ENCODE peak calls at places on chromosome 7, in seven cellular contexts. O is lower leg skin; P is T-cell; A is anterior cingulate cortex; N is activated CD4-positive, alpha-beta T cell treated with anti-CD3 and anti-CD28 coated beads, Interleukin-2, amount 50 U/mL, for 1 hour; Q is NCI-H1105 treated with DMSO at 0.1 percent for 48 hours; H is GM03348. K is an unnamed sample.

GRCh38 chr7:150755473-150756099 is 18.4 kb downstream of the GIMAP5 start:
- DNase-seq in O (no peak), Q (no peak), P (peak), H (no peak), A (no peak), N (peak), K (no peak)

GRCh38 chr7:155380221-155380861 is 77.6 kb upstream of the EN2 start:
- DNase-seq in O (peak), H (peak), Q (peak), A (peak), P (peak), N (peak), K (peak)

GRCh38 chr7:142681693-142682092 is 67.6 kb upstream of the PRSS1 start:
- DNase-seq in H (no peak), Q (no peak), O (no peak), A (no peak), N (no peak), P (no peak), K (no peak)

GRCh38 chr7:27242580-27243339 is at the start of gene EVX1:
- DNase-seq in O (no peak), N (peak), P (peak), A (no peak), Q (peak), H (peak), K (peak)

GRCh38 chr7:40223451-40224112 is 88.8 kb downstream of the SUGCT start:
- DNase-seq in N (no peak), Q (no peak), O (no peak), H (no peak), A (no peak), P (no peak), K (no peak)

GRCh38 chr7:41146423-41146822 is 556.5 kb downstream of the INHBA start:
- DNase-seq in H (no peak), O (no peak), Q (no peak), A (no peak), P (no peak), N (no peak), K (no peak)

GRCh38 chr7:2197436-2198155 is 35.1 kb downstream of the MAD1L1 start:
- DNase-seq in N (no peak), P (no peak), A (no peak), O (peak), Q (no peak), H (no peak), K (no peak)

GRCh38 chr7:16484453-16485158 is 19.1 kb upstream of the SOSTDC1 start:
- DNase-seq in Q (no peak), N (no peak), P (no peak), O (no peak), A (no peak), H (no peak), K (peak)

GRCh38 chr7:128030263-128030998 is 806 bp downstream of the LRRC4 start:
- DNase-seq in O (no peak), H (no peak), A (no peak), P (no peak), N (no peak), Q (no peak), K (no peak)

GRCh38 chr7:6536262-6536770 is 14.9 kb downstream of the GRID2IP start:
- DNase-seq in P (no peak), N (no peak), H (no peak), A (peak), O (no peak), Q (peak), K (peak)

GRCh38 chr7:108097703-108098102 is 32.5 kb downstream of the LAMB4 start:
- DNase-seq in P (no peak), N (no peak), O (no peak), H (no peak), Q (no peak), A (no peak), K (no peak)

GRCh38 chr7:138875794-138876193 is 77.8 kb upstream of the ATP6V0A4 start:
- DNase-seq in N (peak), Q (no peak), H (peak), P (peak), O (no peak), A (no peak), K (no peak)

GRCh38 chr7:3825491-3825890 is 524.4 kb downstream of the SDK1 start:
- DNase-seq in H (no peak), N (no peak), A (no peak), P (no peak), O (no peak), Q (no peak), K (no peak)

GRCh38 chr7:20191044-20191867 is 25.9 kb downstream of the MACC1 start:
- DNase-seq in O (no peak), P (no peak), H (no peak), A (no peak), Q (no peak), N (no peak), K (peak)

GRCh38 chr7:22907805-22908204 is 85.2 kb upstream of the TOMM7 start:
- DNase-seq in H (no peak), N (no peak), P (no peak), O (no peak), A (no peak), Q (no peak), K (no peak)

GRCh38 chr7:68694656-68695055 is 903.6 kb upstream of the AUTS2 start:
- DNase-seq in N (no peak), A (no peak), Q (no peak), P (no peak), H (no peak), O (no peak), K (no peak)

GRCh38 chr7:106598663-106599342 is 62.2 kb downstream of the CCDC71L start:
- DNase-seq in Q (peak), A (peak), H (peak), N (peak), P (peak), O (peak), K (peak)

GRCh38 chr7:81416648-81417047 is 353.2 kb downstream of the HGF start:
- DNase-seq in A (no peak), P (no peak), H (no peak), Q (no peak), O (no peak), N (no peak), K (no peak)

GRCh38 chr7:27462575-27463270 is 200.0 kb downstream of the HIBADH start:
- DNase-seq in O (no peak), Q (no peak), P (no peak), H (no peak), N (no peak), A (no peak), K (no peak)

GRCh38 chr7:46652317-46652716 is 731.2 kb upstream of the IGFBP3 start:
- DNase-seq in A (no peak), P (no peak), N (no peak), O (no peak), H (no peak), Q (no peak), K (no peak)

GRCh38 chr7:99195867-99196266 is 12.0 kb downstream of the KPNA7 start:
- DNase-seq in O (no peak), A (no peak), N (no peak), P (no peak), Q (peak), H (no peak), K (no peak)

GRCh38 chr7:8579661-8580060 is 146.3 kb downstream of the NXPH1 start:
- DNase-seq in P (no peak), A (no peak), Q (no peak), O (no peak), H (no peak), N (no peak), K (no peak)

GRCh38 chr7:26187380-26188290 is 12.9 kb downstream of the HNRNPA2B1 start:
- DNase-seq in N (no peak), O (no peak), Q (peak), H (no peak), P (no peak), A (no peak), K (no peak)

GRCh38 chr7:1058821-1059199 is 14.5 kb downstream of the GPR146 start:
- DNase-seq in Q (no peak), H (peak), A (no peak), N (no peak), O (peak), P (peak), K (no peak)

GRCh38 chr7:117322741-117323584 is at the start of gene WNT2:
- DNase-seq in P (no peak), N (no peak), Q (peak), H (peak), O (no peak), A (no peak), K (peak)

GRCh38 chr7:22147113-22147512 is 201.4 kb upstream of the CDCA7L start:
- DNase-seq in P (no peak), N (no peak), O (no peak), H (peak), Q (no peak), A (no peak), K (no peak)